ENCODE peak calls at places on chromosome 15, in eight cellular contexts. One of them, this sample, is unnamed.

GRCh38 chr15:66486887-66487286 is 10.7 kb downstream of the SNAPC5 start:
- DNase-seq in tibial artery: no peak
- DNase-seq in BJ: no peak
- DNase-seq in brain microvascular endothelial cell: no peak
- DNase-seq in IMR-90: no peak
- DNase-seq in pancreas: no peak
- DNase-seq in cardiac muscle cell: no peak
- DNase-seq in astrocyte: no peak
- DNase-seq in this sample: no peak

GRCh38 chr15:56468271-56468912 is 3.5 kb upstream of the MNS1 start:
- DNase-seq in tibial artery: no peak
- DNase-seq in BJ: no peak
- DNase-seq in brain microvascular endothelial cell: no peak
- DNase-seq in IMR-90: peak
- DNase-seq in pancreas: no peak
- DNase-seq in cardiac muscle cell: no peak
- DNase-seq in astrocyte: no peak
- DNase-seq in this sample: peak

GRCh38 chr15:81336568-81336967 is 12.6 kb upstream of the STARD5 start:
- DNase-seq in tibial artery: no peak
- DNase-seq in BJ: no peak
- DNase-seq in brain microvascular endothelial cell: peak
- DNase-seq in IMR-90: peak
- DNase-seq in pancreas: no peak
- DNase-seq in cardiac muscle cell: no peak
- DNase-seq in astrocyte: peak
- DNase-seq in this sample: peak

GRCh38 chr15:85174521-85174920 is 192.9 kb downstream of the PDE8A start:
- DNase-seq in tibial artery: no peak
- DNase-seq in BJ: no peak
- DNase-seq in brain microvascular endothelial cell: no peak
- DNase-seq in IMR-90: no peak
- DNase-seq in pancreas: no peak
- DNase-seq in cardiac muscle cell: no peak
- DNase-seq in astrocyte: no peak
- DNase-seq in this sample: no peak

GRCh38 chr15:83613716-83614115 is 40.2 kb upstream of the ADAMTSL3 start:
- DNase-seq in tibial artery: no peak
- DNase-seq in BJ: no peak
- DNase-seq in brain microvascular endothelial cell: no peak
- DNase-seq in IMR-90: no peak
- DNase-seq in pancreas: peak
- DNase-seq in cardiac muscle cell: no peak
- DNase-seq in astrocyte: peak
- DNase-seq in this sample: peak

GRCh38 chr15:46088486-46089437 is 453.9 kb downstream of the SQOR start:
- DNase-seq in tibial artery: no peak
- DNase-seq in BJ: no peak
- DNase-seq in brain microvascular endothelial cell: no peak
- DNase-seq in IMR-90: peak
- DNase-seq in pancreas: no peak
- DNase-seq in cardiac muscle cell: no peak
- DNase-seq in astrocyte: peak
- DNase-seq in this sample: no peak

GRCh38 chr15:100769043-100769974 is 110.3 kb upstream of the ALDH1A3 start:
- DNase-seq in tibial artery: no peak
- DNase-seq in BJ: no peak
- DNase-seq in brain microvascular endothelial cell: no peak
- DNase-seq in IMR-90: no peak
- DNase-seq in pancreas: no peak
- DNase-seq in cardiac muscle cell: no peak
- DNase-seq in astrocyte: no peak
- DNase-seq in this sample: no peak

GRCh38 chr15:41115652-41116115 is 396 bp downstream of the INO80 start:
- DNase-seq in tibial artery: peak
- DNase-seq in BJ: no peak
- DNase-seq in brain microvascular endothelial cell: no peak
- DNase-seq in IMR-90: peak
- DNase-seq in pancreas: peak
- DNase-seq in cardiac muscle cell: peak
- DNase-seq in astrocyte: peak
- DNase-seq in this sample: peak

GRCh38 chr15:63332367-63333078 is 49.1 kb downstream of the CA12 start:
- DNase-seq in tibial artery: no peak
- DNase-seq in BJ: peak
- DNase-seq in brain microvascular endothelial cell: peak
- DNase-seq in IMR-90: peak
- DNase-seq in pancreas: no peak
- DNase-seq in cardiac muscle cell: no peak
- DNase-seq in astrocyte: peak
- DNase-seq in this sample: peak

GRCh38 chr15:59169337-59169736 is 37.3 kb upstream of the LDHAL6B start:
- DNase-seq in tibial artery: no peak
- DNase-seq in BJ: peak
- DNase-seq in brain microvascular endothelial cell: peak
- DNase-seq in IMR-90: peak
- DNase-seq in pancreas: no peak
- DNase-seq in cardiac muscle cell: no peak
- DNase-seq in astrocyte: peak
- DNase-seq in this sample: peak

GRCh38 chr15:95604634-95605036 is 725.9 kb upstream of the NR2F2 start:
- DNase-seq in tibial artery: no peak
- DNase-seq in BJ: peak
- DNase-seq in brain microvascular endothelial cell: no peak
- DNase-seq in IMR-90: peak
- DNase-seq in pancreas: no peak
- DNase-seq in cardiac muscle cell: no peak
- DNase-seq in astrocyte: peak
- DNase-seq in this sample: peak

GRCh38 chr15:101306341-101307047 is 11.4 kb upstream of the SNRPA1 start:
- DNase-seq in tibial artery: no peak
- DNase-seq in BJ: no peak
- DNase-seq in brain microvascular endothelial cell: no peak
- DNase-seq in IMR-90: no peak
- DNase-seq in pancreas: no peak
- DNase-seq in cardiac muscle cell: no peak
- DNase-seq in astrocyte: no peak
- DNase-seq in this sample: no peak

GRCh38 chr15:40249477-40250303 is 10.8 kb downstream of the PAK6 start:
- DNase-seq in tibial artery: no peak
- DNase-seq in BJ: no peak
- DNase-seq in brain microvascular endothelial cell: no peak
- DNase-seq in IMR-90: peak
- DNase-seq in pancreas: no peak
- DNase-seq in cardiac muscle cell: no peak
- DNase-seq in astrocyte: peak
- DNase-seq in this sample: peak

GRCh38 chr15:50531763-50532162 is 14.7 kb downstream of the USP50 start:
- DNase-seq in tibial artery: no peak
- DNase-seq in BJ: no peak
- DNase-seq in brain microvascular endothelial cell: no peak
- DNase-seq in IMR-90: peak
- DNase-seq in pancreas: no peak
- DNase-seq in cardiac muscle cell: no peak
- DNase-seq in astrocyte: no peak
- DNase-seq in this sample: no peak

GRCh38 chr15:31062965-31063355 is 38.6 kb downstream of the TRPM1 start:
- DNase-seq in tibial artery: no peak
- DNase-seq in BJ: no peak
- DNase-seq in brain microvascular endothelial cell: no peak
- DNase-seq in IMR-90: no peak
- DNase-seq in pancreas: no peak
- DNase-seq in cardiac muscle cell: no peak
- DNase-seq in astrocyte: no peak
- DNase-seq in this sample: no peak

GRCh38 chr15:20352241-20353200 is 189.1 kb downstream of the GOLGA6L6 start:
- DNase-seq in tibial artery: no peak
- DNase-seq in BJ: no peak
- DNase-seq in brain microvascular endothelial cell: no peak
- DNase-seq in IMR-90: no peak
- DNase-seq in pancreas: no peak
- DNase-seq in cardiac muscle cell: no peak
- DNase-seq in astrocyte: no peak
- DNase-seq in this sample: no peak

GRCh38 chr15:83653639-83654378 is at the start of gene ADAMTSL3:
- DNase-seq in tibial artery: peak
- DNase-seq in BJ: no peak
- DNase-seq in brain microvascular endothelial cell: no peak
- DNase-seq in IMR-90: no peak
- DNase-seq in pancreas: peak
- DNase-seq in cardiac muscle cell: peak
- DNase-seq in astrocyte: peak
- DNase-seq in this sample: peak

GRCh38 chr15:68211656-68212320 is 6.7 kb upstream of the CALML4 start:
- DNase-seq in tibial artery: peak
- DNase-seq in BJ: no peak
- DNase-seq in brain microvascular endothelial cell: no peak
- DNase-seq in IMR-90: no peak
- DNase-seq in pancreas: no peak
- DNase-seq in cardiac muscle cell: no peak
- DNase-seq in astrocyte: no peak
- DNase-seq in this sample: no peak

GRCh38 chr15:101368868-101369642 is 74.0 kb upstream of the SNRPA1 start:
- DNase-seq in tibial artery: no peak
- DNase-seq in BJ: no peak
- DNase-seq in brain microvascular endothelial cell: no peak
- DNase-seq in IMR-90: no peak
- DNase-seq in pancreas: no peak
- DNase-seq in cardiac muscle cell: no peak
- DNase-seq in astrocyte: no peak
- DNase-seq in this sample: no peak

GRCh38 chr15:39213385-39213840 is 367.5 kb upstream of the THBS1 start:
- DNase-seq in tibial artery: no peak
- DNase-seq in BJ: no peak
- DNase-seq in brain microvascular endothelial cell: peak
- DNase-seq in IMR-90: peak
- DNase-seq in pancreas: peak
- DNase-seq in cardiac muscle cell: peak
- DNase-seq in astrocyte: peak
- DNase-seq in this sample: peak
- H3K4me3 ChIP-seq in tibial artery: no peak
- H3K4me3 ChIP-seq in BJ: no peak
- H3K4me3 ChIP-seq in brain microvascular endothelial cell: no peak
- H3K4me3 ChIP-seq in IMR-90: no peak
- H3K4me3 ChIP-seq in pancreas: no peak
- H3K4me3 ChIP-seq in cardiac muscle cell: no peak
- H3K4me3 ChIP-seq in astrocyte: no peak
- H3K4me3 ChIP-seq in this sample: no peak

DNA sequence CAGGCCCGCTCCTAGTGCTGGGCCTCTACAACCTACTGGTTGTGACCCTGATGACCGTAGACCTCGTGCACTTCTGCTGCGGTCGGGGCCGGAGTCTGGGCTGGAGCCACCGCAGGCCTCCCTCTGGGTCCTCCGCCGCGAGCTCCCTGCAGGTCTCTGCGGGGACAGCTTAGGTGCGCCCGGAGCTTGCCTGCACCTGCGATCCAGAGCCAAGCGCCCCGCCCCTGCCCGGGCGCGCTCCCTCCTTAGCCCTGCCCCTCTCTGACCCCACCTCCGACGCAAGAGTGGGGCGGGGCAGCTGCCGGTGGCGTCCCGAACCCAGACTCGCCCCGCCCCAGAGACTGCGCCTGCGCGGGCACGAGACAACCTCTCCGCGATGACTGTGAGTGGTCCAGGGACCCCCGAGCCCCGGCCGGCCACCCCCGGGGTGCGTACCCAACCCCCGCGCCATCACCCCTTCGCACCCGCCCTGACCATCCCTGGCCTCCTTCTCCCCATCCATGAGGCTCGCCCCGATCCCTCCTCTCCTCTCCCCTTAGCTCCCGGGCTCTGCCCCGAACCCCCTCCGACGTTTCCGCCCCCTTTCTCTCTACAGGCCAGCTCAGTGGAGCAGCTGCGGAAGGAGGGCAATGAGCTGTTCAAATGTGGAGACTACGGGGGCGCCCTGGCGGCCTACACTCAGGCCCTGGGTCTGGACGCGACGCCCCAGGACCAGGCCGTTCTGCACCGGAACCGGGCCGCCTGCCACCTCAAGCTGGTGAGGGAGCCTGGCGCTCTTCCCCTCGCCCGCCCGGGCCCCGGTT is at the start of gene UNC45A:
- DNase-seq in tibial artery: peak
- DNase-seq in BJ: no peak
- DNase-seq in brain microvascular endothelial cell: peak
- DNase-seq in IMR-90: peak
- DNase-seq in pancreas: peak
- DNase-seq in cardiac muscle cell: peak
- DNase-seq in astrocyte: peak
- DNase-seq in this sample: peak
- TF ChIP-seq CTCF in tibial artery: no peak
- TF ChIP-seq CTCF in BJ: peak
- TF ChIP-seq CTCF in brain microvascular endothelial cell: no peak
- TF ChIP-seq CTCF in IMR-90: no peak
- TF ChIP-seq CTCF in pancreas: no peak
- TF ChIP-seq CTCF in cardiac muscle cell: no peak
- TF ChIP-seq CTCF in astrocyte: no peak
- TF ChIP-seq CTCF in this sample: no peak

GRCh38 chr15:64701482-64701881 is 73.9 kb downstream of the RBPMS2 start:
- DNase-seq in tibial artery: no peak
- DNase-seq in BJ: no peak
- DNase-seq in brain microvascular endothelial cell: no peak
- DNase-seq in IMR-90: no peak
- DNase-seq in pancreas: no peak
- DNase-seq in cardiac muscle cell: no peak
- DNase-seq in astrocyte: no peak
- DNase-seq in this sample: no peak
- H3K4me3 ChIP-seq in tibial artery: peak
- H3K4me3 ChIP-seq in BJ: peak
- H3K4me3 ChIP-seq in brain microvascular endothelial cell: peak
- H3K4me3 ChIP-seq in IMR-90: peak
- H3K4me3 ChIP-seq in pancreas: peak
- H3K4me3 ChIP-seq in cardiac muscle cell: peak
- H3K4me3 ChIP-seq in astrocyte: peak
- H3K4me3 ChIP-seq in this sample: peak

GRCh38 chr15:38073278-38073930 is 139.0 kb downstream of the TMCO5A start:
- DNase-seq in tibial artery: no peak
- DNase-seq in BJ: no peak
- DNase-seq in brain microvascular endothelial cell: no peak
- DNase-seq in IMR-90: peak
- DNase-seq in pancreas: no peak
- DNase-seq in cardiac muscle cell: peak
- DNase-seq in astrocyte: no peak
- DNase-seq in this sample: peak

GRCh38 chr15:38072007-38072506 is 137.6 kb downstream of the TMCO5A start:
- DNase-seq in tibial artery: no peak
- DNase-seq in BJ: no peak
- DNase-seq in brain microvascular endothelial cell: no peak
- DNase-seq in IMR-90: no peak
- DNase-seq in pancreas: peak
- DNase-seq in cardiac muscle cell: no peak
- DNase-seq in astrocyte: no peak
- DNase-seq in this sample: no peak

GRCh38 chr15:38074029-38074428 is 139.6 kb downstream of the TMCO5A start:
- DNase-seq in tibial artery: no peak
- DNase-seq in BJ: no peak
- DNase-seq in brain microvascular endothelial cell: no peak
- DNase-seq in IMR-90: no peak
- DNase-seq in pancreas: no peak
- DNase-seq in cardiac muscle cell: no peak
- DNase-seq in astrocyte: no peak
- DNase-seq in this sample: peak

GRCh38 chr15:38071211-38071972 is 137.0 kb downstream of the TMCO5A start:
- DNase-seq in tibial artery: no peak
- DNase-seq in BJ: no peak
- DNase-seq in brain microvascular endothelial cell: no peak
- DNase-seq in IMR-90: no peak
- DNase-seq in pancreas: no peak
- DNase-seq in cardiac muscle cell: no peak
- DNase-seq in astrocyte: no peak
- DNase-seq in this sample: no peak

GRCh38 chr15:38072507-38073277 is 138.3 kb downstream of the TMCO5A start:
- DNase-seq in tibial artery: peak
- DNase-seq in BJ: no peak
- DNase-seq in brain microvascular endothelial cell: peak
- DNase-seq in IMR-90: peak
- DNase-seq in pancreas: peak
- DNase-seq in cardiac muscle cell: peak
- DNase-seq in astrocyte: peak
- DNase-seq in this sample: peak
- TF ChIP-seq CTCF in tibial artery: no peak
- TF ChIP-seq CTCF in BJ: peak
- TF ChIP-seq CTCF in brain microvascular endothelial cell: peak
- TF ChIP-seq CTCF in IMR-90: peak
- TF ChIP-seq CTCF in pancreas: no peak
- TF ChIP-seq CTCF in cardiac muscle cell: peak
- TF ChIP-seq CTCF in astrocyte: peak
- TF ChIP-seq CTCF in this sample: peak

This sample was measured in fibroblast of the aortic adventitia.